ENCODE peak calls at places on chromosomes 16 and 17, in four cellular contexts. One of them, this sample, is unnamed.

GRCh38 chr16:75179208-75179607 is 27.8 kb downstream of the CTRB2 start:
- DNase-seq in stomach: no peak
- DNase-seq in 8988T: no peak
- DNase-seq in WTC11: no peak
- DNase-seq in this sample: no peak

GRCh38 chr16:65769055-65769465 is 597.4 kb upstream of the CDH5 start:
- DNase-seq in stomach: no peak
- DNase-seq in 8988T: no peak
- DNase-seq in WTC11: no peak
- DNase-seq in this sample: no peak

GRCh38 chr16:86986136-86986535 is 331.1 kb downstream of the C16orf95 start:
- DNase-seq in stomach: no peak
- DNase-seq in 8988T: no peak
- DNase-seq in WTC11: no peak
- DNase-seq in this sample: peak

GRCh38 chr16:9254863-9255262 is 163.4 kb downstream of the HAPSTR1 start:
- DNase-seq in stomach: no peak
- DNase-seq in 8988T: no peak
- DNase-seq in WTC11: no peak
- DNase-seq in this sample: no peak

GRCh38 chr16:14309906-14310305 is 238.8 kb downstream of the MRTFB start:
- DNase-seq in stomach: no peak
- DNase-seq in 8988T: peak
- DNase-seq in WTC11: no peak
- DNase-seq in this sample: no peak

GRCh38 chr16:5010576-5011329 is 23.0 kb downstream of the NAGPA start:
- DNase-seq in stomach: no peak
- DNase-seq in 8988T: no peak
- DNase-seq in WTC11: peak
- DNase-seq in this sample: no peak

GRCh38 chr17:11023639-11024479 is 186.0 kb upstream of the PIRT start:
- DNase-seq in stomach: no peak
- DNase-seq in 8988T: no peak
- DNase-seq in WTC11: no peak
- DNase-seq in this sample: no peak

GRCh38 chr17:78815696-78816095 is 24.9 kb downstream of the USP36 start:
- DNase-seq in stomach: no peak
- DNase-seq in 8988T: no peak
- DNase-seq in WTC11: no peak
- DNase-seq in this sample: no peak

GRCh38 chr17:37826497-37827115 is 81.7 kb upstream of the HNF1B start:
- DNase-seq in stomach: no peak
- DNase-seq in 8988T: no peak
- DNase-seq in WTC11: no peak
- DNase-seq in this sample: peak

GRCh38 chr16:49465661-49466528 is 92.3 kb downstream of the C16orf78 start:
- DNase-seq in stomach: peak
- DNase-seq in 8988T: no peak
- DNase-seq in WTC11: no peak
- DNase-seq in this sample: no peak

GRCh38 chr17:81348097-81349055 is 46.9 kb upstream of the BAHCC1 start:
- DNase-seq in stomach: peak
- DNase-seq in 8988T: no peak
- DNase-seq in WTC11: no peak
- DNase-seq in this sample: no peak

GRCh38 chr17:61196302-61196704 is 203.3 kb upstream of the TBX2 start:
- DNase-seq in stomach: no peak
- DNase-seq in 8988T: no peak
- DNase-seq in WTC11: no peak
- DNase-seq in this sample: no peak

GRCh38 chr17:41705271-41705991 is 6.7 kb upstream of the GAST start:
- DNase-seq in stomach: no peak
- DNase-seq in 8988T: no peak
- DNase-seq in WTC11: peak
- DNase-seq in this sample: no peak

GRCh38 chr17:73705594-73705993 is 61.3 kb upstream of the SDK2 start:
- DNase-seq in stomach: no peak
- DNase-seq in 8988T: no peak
- DNase-seq in WTC11: no peak
- DNase-seq in this sample: no peak

GRCh38 chr16:12188674-12189249 is 212.2 kb downstream of the SNX29 start:
- DNase-seq in stomach: no peak
- DNase-seq in 8988T: no peak
- DNase-seq in WTC11: no peak
- DNase-seq in this sample: no peak

GRCh38 chr17:5049314-5049819 is 14.1 kb upstream of the SLC52A1 start:
- DNase-seq in stomach: peak
- DNase-seq in 8988T: no peak
- DNase-seq in WTC11: no peak
- DNase-seq in this sample: peak

GRCh38 chr16:11356573-11357331 is 11.5 kb downstream of the RMI2 start:
- DNase-seq in stomach: peak
- DNase-seq in 8988T: peak
- DNase-seq in WTC11: peak
- DNase-seq in this sample: peak

GRCh38 chr17:7951143-7951792 is 19.3 kb downstream of the CNTROB start:
- DNase-seq in stomach: no peak
- DNase-seq in 8988T: no peak
- DNase-seq in WTC11: no peak
- DNase-seq in this sample: no peak

GRCh38 chr17:63480192-63480784 is 3.4 kb downstream of the ACE start:
- DNase-seq in stomach: no peak
- DNase-seq in 8988T: no peak
- DNase-seq in WTC11: no peak
- DNase-seq in this sample: no peak

GRCh38 chr17:13415877-13416416 is 185.8 kb downstream of the HS3ST3A1 start:
- DNase-seq in stomach: no peak
- DNase-seq in 8988T: no peak
- DNase-seq in WTC11: no peak
- DNase-seq in this sample: peak

GRCh38 chr17:40915199-40915661 is 22.2 kb downstream of the KRT23 start:
- DNase-seq in stomach: no peak
- DNase-seq in 8988T: peak
- DNase-seq in WTC11: no peak
- DNase-seq in this sample: no peak

GRCh38 chr17:36949461-36949927 is 740 bp downstream of the AATF start:
- DNase-seq in stomach: no peak
- DNase-seq in 8988T: no peak
- DNase-seq in WTC11: no peak
- DNase-seq in this sample: no peak

GRCh38 chr17:70168979-70169706 is at the start of gene KCNJ2:
- DNase-seq in stomach: peak
- DNase-seq in 8988T: peak
- DNase-seq in WTC11: peak
- DNase-seq in this sample: peak

GRCh38 chr16:71540-72341 is 690 bp downstream of the RHBDF1 start:
- DNase-seq in stomach: peak
- DNase-seq in 8988T: peak
- DNase-seq in WTC11: peak
- DNase-seq in this sample: peak

GRCh38 chr16:28292731-28293588 is 635 bp downstream of the SBK1 start:
- DNase-seq in stomach: no peak
- DNase-seq in 8988T: no peak
- DNase-seq in WTC11: peak
- DNase-seq in this sample: no peak